ENCODE peak calls at places on chromosomes 13 and 19, in seven cellular contexts. V, C, B, N, Q, A and Z are unnamed samples.

GRCh38 chr19:49356382-49356781 is 5.8 kb downstream of the TEAD2 start:
- DNase-seq in C (no peak), V (no peak), Q (no peak), A (no peak), B (no peak), N (no peak), Z (no peak)

GRCh38 chr19:2888739-2889224 is 11.9 kb upstream of the ZNF57 start:
- DNase-seq in V (peak), Q (peak), A (no peak), B (no peak), N (no peak), C (no peak), Z (no peak)

GRCh38 chr19:43673702-43674629 is 4.0 kb upstream of the PLAUR start:
- DNase-seq in Q (no peak), C (no peak), A (no peak), B (no peak), V (no peak), N (no peak), Z (no peak)

GRCh38 chr13:30679483-30680330 is 55.6 kb upstream of the ALOX5AP start:
- DNase-seq in A (peak), B (peak), V (peak), Q (peak), N (no peak), C (peak), Z (peak)

GRCh38 chr13:107649071-107649470 is 566.3 kb downstream of the LIG4 start:
- DNase-seq in B (no peak), N (no peak), A (no peak), V (no peak), C (peak), Q (no peak), Z (no peak)

GRCh38 chr19:33440241-33440640 is 66.7 kb downstream of the CEBPG start:
- DNase-seq in C (no peak), N (no peak), B (no peak), V (no peak), A (no peak), Q (no peak), Z (no peak)

GRCh38 chr19:18351544-18351943 is 11.1 kb downstream of the PGPEP1 start:
- DNase-seq in N (no peak), C (no peak), B (no peak), Q (no peak), A (no peak), V (no peak), Z (no peak)

GRCh38 chr13:99313473-99313872 is 6.3 kb upstream of the GPR183 start:
- DNase-seq in B (peak), A (no peak), C (no peak), N (no peak), Q (no peak), V (no peak), Z (peak)

GRCh38 chr19:13091400-13092161 is 11.1 kb downstream of the LYL1 start:
- DNase-seq in N (no peak), V (no peak), Q (no peak), C (peak), A (peak), B (peak), Z (no peak)

GRCh38 chr19:51903192-51903591 is 1.6 kb downstream of the ZNF649 start:
- DNase-seq in C (no peak), Q (no peak), A (no peak), B (no peak), V (no peak), N (no peak), Z (no peak)

GRCh38 chr19:1622541-1622940 is 17.3 kb upstream of the UQCR11 start:
- DNase-seq in C (no peak), A (no peak), B (no peak), V (no peak), Q (no peak), N (no peak), Z (no peak)

GRCh38 chr13:88288326-88288725 is 617.2 kb downstream of the SLITRK5 start:
- DNase-seq in N (no peak), B (no peak), V (no peak), Q (no peak), C (no peak), A (no peak), Z (no peak)

GRCh38 chr19:48095637-48096175 is 14.9 kb downstream of the PLA2G4C start:
- DNase-seq in N (no peak), V (no peak), Q (no peak), C (no peak), B (peak), A (peak), Z (no peak)